ENCODE peak calls at places on chromosomes 2 and 18, in six cellular contexts. One of them, this sample, is unnamed.

GRCh38 chr18:49743296-49743567 is 70.1 kb downstream of the ACAA2 start:
- DNase-seq in HEK293T: no peak
- DNase-seq in K562: no peak
- DNase-seq in GM12878: no peak
- DNase-seq in HepG2: no peak
- DNase-seq in IMR-90: no peak
- DNase-seq in this sample: no peak

GRCh38 chr2:238911376-238912227 is 63.7 kb downstream of the TWIST2 start:
- DNase-seq in IMR-90: no peak
- DNase-seq in HEK293T: no peak
- DNase-seq in HepG2: no peak
- DNase-seq in GM12878: no peak
- DNase-seq in K562: no peak
- DNase-seq in this sample: no peak

GRCh38 chr2:155846249-155846648 is 486.3 kb downstream of the NR4A2 start:
- DNase-seq in K562: no peak
- DNase-seq in HEK293T: no peak
- DNase-seq in GM12878: no peak
- DNase-seq in IMR-90: no peak
- DNase-seq in HepG2: no peak
- DNase-seq in this sample: no peak

GRCh38 chr2:111685342-111685741 is 198.7 kb downstream of the ANAPC1 start:
- DNase-seq in K562: no peak
- DNase-seq in HEK293T: no peak
- DNase-seq in HepG2: no peak
- DNase-seq in IMR-90: no peak
- DNase-seq in GM12878: no peak
- DNase-seq in this sample: no peak

GRCh38 chr2:102664439-102665042 is 45.2 kb downstream of the SLC9A2 start:
- DNase-seq in K562: peak
- DNase-seq in HEK293T: no peak
- DNase-seq in IMR-90: peak
- DNase-seq in GM12878: peak
- DNase-seq in HepG2: peak
- DNase-seq in this sample: peak

GRCh38 chr2:204550738-204551137 is 5.5 kb downstream of the PARD3B start:
- DNase-seq in IMR-90: peak
- DNase-seq in HEK293T: no peak
- DNase-seq in GM12878: no peak
- DNase-seq in K562: no peak
- DNase-seq in HepG2: no peak
- DNase-seq in this sample: no peak

GRCh38 chr18:58639237-58639636 is 10.3 kb upstream of the ALPK2 start:
- DNase-seq in IMR-90: no peak
- DNase-seq in HEK293T: no peak
- DNase-seq in GM12878: no peak
- DNase-seq in K562: no peak
- DNase-seq in HepG2: no peak
- DNase-seq in this sample: no peak

GRCh38 chr2:158128168-158128973 is 26.7 kb downstream of the UPP2 start:
- DNase-seq in HEK293T: no peak
- DNase-seq in HepG2: peak
- DNase-seq in GM12878: no peak
- DNase-seq in K562: no peak
- DNase-seq in IMR-90: no peak
- DNase-seq in this sample: peak

GRCh38 chr2:147538088-147538487 is 306.7 kb upstream of the ACVR2A start:
- DNase-seq in IMR-90: peak
- DNase-seq in GM12878: no peak
- DNase-seq in HEK293T: no peak
- DNase-seq in K562: no peak
- DNase-seq in HepG2: no peak
- DNase-seq in this sample: no peak

GRCh38 chr2:228367356-228367755 is 185.9 kb upstream of the SPHKAP start:
- DNase-seq in IMR-90: no peak
- DNase-seq in GM12878: no peak
- DNase-seq in K562: no peak
- DNase-seq in HEK293T: no peak
- DNase-seq in HepG2: no peak
- DNase-seq in this sample: no peak

GRCh38 chr2:176813526-176814179 is 398.9 kb upstream of the HNRNPA3 start:
- DNase-seq in IMR-90: no peak
- DNase-seq in HEK293T: no peak
- DNase-seq in K562: no peak
- DNase-seq in HepG2: no peak
- DNase-seq in GM12878: no peak
- DNase-seq in this sample: no peak

GRCh38 chr2:111707700-111708099 is 176.3 kb downstream of the ANAPC1 start:
- DNase-seq in HEK293T: no peak
- DNase-seq in HepG2: no peak
- DNase-seq in GM12878: no peak
- DNase-seq in IMR-90: no peak
- DNase-seq in K562: no peak
- DNase-seq in this sample: no peak

GRCh38 chr18:78242307-78242643 is 737.3 kb upstream of the SALL3 start:
- DNase-seq in IMR-90: no peak
- DNase-seq in HepG2: no peak
- DNase-seq in GM12878: no peak
- DNase-seq in HEK293T: no peak
- DNase-seq in K562: no peak
- DNase-seq in this sample: no peak

GRCh38 chr2:101533611-101534601 is 59.0 kb upstream of the RFX8 start:
- DNase-seq in GM12878: no peak
- DNase-seq in HEK293T: no peak
- DNase-seq in K562: no peak
- DNase-seq in IMR-90: no peak
- DNase-seq in HepG2: no peak
- DNase-seq in this sample: no peak

GRCh38 chr2:217710218-217710565 is 292.6 kb downstream of the TNS1 start:
- DNase-seq in GM12878: no peak
- DNase-seq in HepG2: no peak
- DNase-seq in IMR-90: peak
- DNase-seq in K562: no peak
- DNase-seq in HEK293T: no peak
- DNase-seq in this sample: no peak

GRCh38 chr2:136394136-136395060 is 276.4 kb upstream of the CXCR4 start:
- DNase-seq in HEK293T: no peak
- DNase-seq in IMR-90: no peak
- DNase-seq in K562: no peak
- DNase-seq in HepG2: no peak
- DNase-seq in GM12878: no peak
- DNase-seq in this sample: no peak

GRCh38 chr2:36330456-36331395 is 24.9 kb upstream of the CRIM1 start:
- DNase-seq in IMR-90: peak
- DNase-seq in GM12878: no peak
- DNase-seq in HepG2: no peak
- DNase-seq in K562: no peak
- DNase-seq in HEK293T: no peak
- DNase-seq in this sample: no peak

GRCh38 chr18:50429207-50429948 is 54.5 kb downstream of the SKA1 start:
- DNase-seq in HEK293T: peak
- DNase-seq in IMR-90: peak
- DNase-seq in HepG2: peak
- DNase-seq in K562: peak
- DNase-seq in GM12878: no peak
- DNase-seq in this sample: no peak

GRCh38 chr2:20179755-20180594 is 45.0 kb downstream of the SDC1 start:
- DNase-seq in GM12878: no peak
- DNase-seq in HEK293T: no peak
- DNase-seq in HepG2: peak
- DNase-seq in K562: peak
- DNase-seq in IMR-90: no peak
- DNase-seq in this sample: peak

GRCh38 chr2:23069935-23070334 is 315.0 kb upstream of the KLHL29 start:
- DNase-seq in IMR-90: no peak
- DNase-seq in GM12878: no peak
- DNase-seq in K562: no peak
- DNase-seq in HepG2: no peak
- DNase-seq in HEK293T: no peak
- DNase-seq in this sample: no peak

GRCh38 chr2:150487537-150488429 is at the start of gene RND3:
- DNase-seq in GM12878: no peak
- DNase-seq in K562: peak
- DNase-seq in HEK293T: peak
- DNase-seq in IMR-90: peak
- DNase-seq in HepG2: peak
- DNase-seq in this sample: peak

GRCh38 chr2:112153179-112153490 is 14.9 kb downstream of the FBLN7 start:
- DNase-seq in HepG2: no peak
- DNase-seq in K562: no peak
- DNase-seq in GM12878: no peak
- DNase-seq in HEK293T: no peak
- DNase-seq in IMR-90: no peak
- DNase-seq in this sample: no peak

GRCh38 chr2:9391961-9392695 is 31.2 kb downstream of the ITGB1BP1 start:
- DNase-seq in GM12878: no peak
- DNase-seq in HepG2: no peak
- DNase-seq in HEK293T: no peak
- DNase-seq in K562: no peak
- DNase-seq in IMR-90: no peak
- DNase-seq in this sample: no peak

GRCh38 chr2:9397201-9397600 is 26.1 kb downstream of the ITGB1BP1 start:
- DNase-seq in K562: no peak
- DNase-seq in HepG2: no peak
- DNase-seq in GM12878: no peak
- DNase-seq in IMR-90: no peak
- DNase-seq in HEK293T: no peak
- DNase-seq in this sample: no peak

GRCh38 chr2:9392895-9393757 is 30.2 kb downstream of the ITGB1BP1 start:
- DNase-seq in GM12878: no peak
- DNase-seq in IMR-90: no peak
- DNase-seq in HepG2: no peak
- DNase-seq in HEK293T: peak
- DNase-seq in K562: no peak
- DNase-seq in this sample: no peak

GRCh38 chr2:9390991-9391390 is 32.3 kb downstream of the ITGB1BP1 start:
- DNase-seq in K562: no peak
- DNase-seq in HEK293T: no peak
- DNase-seq in GM12878: no peak
- DNase-seq in HepG2: no peak
- DNase-seq in IMR-90: no peak
- DNase-seq in this sample: no peak

DNA sequence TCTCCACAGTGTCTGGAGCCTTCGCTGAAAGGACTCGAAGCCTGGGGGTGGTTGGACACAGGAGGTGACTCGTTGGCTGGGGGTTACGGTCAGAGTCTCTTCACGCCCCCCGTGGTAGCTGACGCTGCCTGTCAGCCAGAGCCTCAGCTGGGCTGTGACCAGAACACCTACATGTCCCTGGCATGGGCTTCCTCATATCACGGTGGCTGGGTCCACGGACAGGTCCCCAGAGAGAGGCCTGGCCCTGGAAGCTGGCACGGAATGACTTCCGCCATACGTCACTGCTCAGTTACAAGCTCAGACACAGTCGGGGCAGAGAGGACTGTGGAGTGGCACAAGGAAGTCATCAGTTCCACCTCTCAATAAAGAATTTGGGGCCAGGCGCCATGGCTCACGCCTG is 28.5 kb downstream of the ITGB1BP1 start:
- DNase-seq in K562: no peak
- DNase-seq in GM12878: no peak
- DNase-seq in IMR-90: no peak
- DNase-seq in HEK293T: no peak
- DNase-seq in HepG2: no peak
- DNase-seq in this sample: no peak
- TF ChIP-seq BHLHE40 in K562: no peak
- TF ChIP-seq BHLHE40 in GM12878: no peak
- TF ChIP-seq BHLHE40 in IMR-90: no peak
- TF ChIP-seq BHLHE40 in HEK293T: no peak
- TF ChIP-seq BHLHE40 in HepG2: no peak
- TF ChIP-seq BHLHE40 in this sample: no peak

GRCh38 chr2:120486946-120487345 is 141.0 kb downstream of the INHBB start:
- DNase-seq in HEK293T: peak
- DNase-seq in K562: no peak
- DNase-seq in HepG2: peak
- DNase-seq in GM12878: no peak
- DNase-seq in IMR-90: peak
- DNase-seq in this sample: no peak

GRCh38 chr2:120485096-120485495 is 139.2 kb downstream of the INHBB start:
- DNase-seq in K562: no peak
- DNase-seq in HepG2: no peak
- DNase-seq in IMR-90: no peak
- DNase-seq in HEK293T: no peak
- DNase-seq in GM12878: no peak
- DNase-seq in this sample: no peak

GRCh38 chr2:120488531-120488930 is 142.6 kb downstream of the INHBB start:
- DNase-seq in K562: no peak
- DNase-seq in HepG2: no peak
- DNase-seq in GM12878: no peak
- DNase-seq in HEK293T: no peak
- DNase-seq in IMR-90: no peak
- DNase-seq in this sample: no peak

GRCh38 chr2:120489023-120489422 is 143.1 kb downstream of the INHBB start:
- DNase-seq in HepG2: no peak
- DNase-seq in HEK293T: no peak
- DNase-seq in K562: no peak
- DNase-seq in GM12878: no peak
- DNase-seq in IMR-90: no peak
- DNase-seq in this sample: no peak

GRCh38 chr2:120486441-120486840 is 140.5 kb downstream of the INHBB start:
- DNase-seq in IMR-90: no peak
- DNase-seq in K562: no peak
- DNase-seq in HepG2: no peak
- DNase-seq in HEK293T: no peak
- DNase-seq in GM12878: no peak
- DNase-seq in this sample: no peak
- TF ChIP-seq BHLHE40 in IMR-90: no peak
- TF ChIP-seq BHLHE40 in K562: no peak
- TF ChIP-seq BHLHE40 in HepG2: no peak
- TF ChIP-seq BHLHE40 in HEK293T: no peak
- TF ChIP-seq BHLHE40 in GM12878: no peak
- TF ChIP-seq BHLHE40 in this sample: no peak

GRCh38 chr2:21245565-21245964 is 121.8 kb downstream of the TDRD15 start:
- DNase-seq in IMR-90: no peak
- DNase-seq in HepG2: no peak
- DNase-seq in HEK293T: no peak
- DNase-seq in GM12878: no peak
- DNase-seq in K562: peak
- DNase-seq in this sample: no peak
- TF ChIP-seq BHLHE40 in IMR-90: no peak
- TF ChIP-seq BHLHE40 in HepG2: no peak
- TF ChIP-seq BHLHE40 in HEK293T: no peak
- TF ChIP-seq BHLHE40 in GM12878: no peak
- TF ChIP-seq BHLHE40 in K562: peak
- TF ChIP-seq BHLHE40 in this sample: no peak

DNA sequence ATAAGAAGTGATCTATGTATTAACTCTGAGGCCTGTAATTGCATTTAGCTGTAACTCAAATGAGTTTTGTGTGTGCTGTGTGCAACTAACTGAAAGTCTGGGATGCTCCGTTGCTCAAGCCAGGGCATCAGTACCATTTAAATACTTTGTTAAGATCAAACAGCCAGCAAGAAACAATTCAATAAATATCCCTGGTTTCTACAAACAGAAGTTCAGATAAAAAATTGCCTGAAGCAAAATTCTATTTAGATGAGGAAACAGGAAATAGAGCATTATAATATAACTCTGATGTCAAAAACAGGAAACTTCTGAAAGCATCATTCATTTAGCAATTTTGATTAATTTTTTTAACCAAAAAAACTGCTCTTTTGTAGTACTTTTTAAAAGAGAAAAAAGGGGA is 18.9 kb upstream of the SLC38A11 start:
- DNase-seq in HepG2: no peak
- DNase-seq in HEK293T: no peak
- DNase-seq in GM12878: no peak
- DNase-seq in IMR-90: no peak
- DNase-seq in K562: no peak
- DNase-seq in this sample: no peak
- TF ChIP-seq BHLHE40 in HepG2: no peak
- TF ChIP-seq BHLHE40 in HEK293T: no peak
- TF ChIP-seq BHLHE40 in GM12878: no peak
- TF ChIP-seq BHLHE40 in IMR-90: no peak
- TF ChIP-seq BHLHE40 in K562: no peak
- TF ChIP-seq BHLHE40 in this sample: no peak

This sample was measured in A549.